ENCODE peak calls at places on chromosome 11, in eight cellular contexts. Y is GM10248; Q is NCI-H2029 treated with DMSO at 0.1 percent for 48 hours; K is AG04450; B is HFFc6; O is activated CD4-positive, alpha-beta T cell treated with anti-CD3 and anti-CD28 coated beads, Interleukin-2, amount 10 ng/mL, durations not matched to agents 7 days and 5 days; T is stimulated activated CD4-positive, alpha-beta T cell treated with anti-CD3 and anti-CD28 coated beads, Interleukin-1b, Interleukin-23, amount 100 ng/mL, for 48 hours; E is foreskin keratinocyte. F is an unnamed sample.

GRCh38 chr11:118216621-118217526 is 7.9 kb downstream of the JAML start:
- DNase-seq in Q (no peak), O (peak), T (peak), E (no peak), B (no peak), K (no peak), Y (peak), F (no peak)

GRCh38 chr11:7348432-7349298 is 97.0 kb downstream of the SYT9 start:
- DNase-seq in Q (peak), K (no peak), B (no peak), Y (no peak), T (no peak), E (no peak), O (no peak), F (no peak)

GRCh38 chr11:67269401-67270255 is 3.4 kb downstream of the GRK2 start:
- DNase-seq in E (no peak), B (no peak), Y (no peak), T (no peak), Q (no peak), O (no peak), K (no peak), F (no peak)

GRCh38 chr11:61959678-61960077 is 7.8 kb downstream of the FTH1 start:
- DNase-seq in E (no peak), Q (no peak), T (no peak), O (no peak), B (no peak), K (no peak), Y (peak), F (no peak)

GRCh38 chr11:130804306-130805077 is 111.8 kb downstream of the SNX19 start:
- DNase-seq in Q (no peak), Y (no peak), T (no peak), K (no peak), B (no peak), O (no peak), E (no peak), F (no peak)

GRCh38 chr11:119295178-119295577 is 21.8 kb downstream of the MCAM start:
- DNase-seq in O (no peak), B (no peak), E (no peak), K (no peak), Y (no peak), T (no peak), Q (no peak), F (no peak)

GRCh38 chr11:61820174-61820573 is 3.4 kb upstream of the FADS1 start:
- DNase-seq in B (peak), O (no peak), T (no peak), K (no peak), E (peak), Y (no peak), Q (no peak), F (peak)

GRCh38 chr11:119306373-119306890 is 10.5 kb downstream of the MCAM start:
- DNase-seq in T (peak), Y (no peak), O (peak), Q (no peak), K (no peak), E (no peak), B (no peak), F (peak)

GRCh38 chr11:76807206-76807875 is 24.2 kb downstream of the TSKU start:
- DNase-seq in Q (peak), E (no peak), K (no peak), Y (peak), O (peak), B (peak), T (peak), F (peak)

GRCh38 chr11:61473370-61474025 is 35.1 kb upstream of the LRRC10B start:
- DNase-seq in K (no peak), O (no peak), E (peak), T (no peak), Q (no peak), Y (no peak), B (peak), F (peak)

GRCh38 chr11:5992150-5992549 is 5.4 kb upstream of the OR52L1 start:
- DNase-seq in O (no peak), K (no peak), Y (no peak), T (no peak), B (no peak), E (no peak), Q (no peak), F (no peak)

GRCh38 chr11:15489281-15489680 is 374.6 kb downstream of the INSC start:
- DNase-seq in Y (no peak), Q (no peak), T (no peak), B (no peak), E (no peak), K (no peak), O (no peak), F (no peak)

GRCh38 chr11:117546431-117547160 is 218.9 kb downstream of the CEP164 start:
- DNase-seq in Y (no peak), K (no peak), O (no peak), B (no peak), Q (no peak), T (no peak), E (no peak), F (no peak)

GRCh38 chr11:19931141-19931767 is 218.6 kb downstream of the NAV2 start:
- DNase-seq in E (no peak), B (peak), Q (no peak), O (no peak), T (no peak), Y (no peak), K (no peak), F (no peak)

GRCh38 chr11:18632841-18633240 is 1.3 kb downstream of the SPTY2D1 start:
- DNase-seq in O (no peak), Q (no peak), T (no peak), Y (no peak), E (no peak), B (no peak), K (no peak), F (peak)

GRCh38 chr11:103773059-103773458 is 263.4 kb upstream of the DDI1 start:
- DNase-seq in T (no peak), O (no peak), Q (no peak), B (peak), Y (no peak), E (no peak), K (peak), F (peak)

GRCh38 chr11:131470526-131470925 is 100.1 kb downstream of the NTM start:
- DNase-seq in Y (no peak), T (no peak), E (no peak), K (no peak), B (no peak), O (no peak), Q (no peak), F (no peak)

GRCh38 chr11:62025429-62026105 is 58.1 kb upstream of the FTH1 start:
- DNase-seq in B (peak), K (peak), T (peak), O (peak), E (peak), Y (peak), Q (no peak), F (peak)

GRCh38 chr11:33319965-33320813 is 63.0 kb downstream of the HIPK3 start:
- DNase-seq in Q (no peak), E (no peak), T (no peak), Y (peak), K (no peak), O (no peak), B (no peak), F (no peak)

GRCh38 chr11:69018924-69019323 is 5.9 kb upstream of the MRGPRF start:
- DNase-seq in K (no peak), E (no peak), Q (no peak), Y (no peak), O (no peak), B (peak), T (no peak), F (peak)

GRCh38 chr11:120272303-120272702 is 32.4 kb downstream of the POU2F3 start:
- DNase-seq in E (peak), Q (no peak), Y (no peak), O (no peak), T (no peak), K (no peak), B (peak), F (peak)

GRCh38 chr11:69301491-69302401 is 7.8 kb downstream of the MYEOV start:
- DNase-seq in B (peak), Y (no peak), Q (no peak), T (peak), O (no peak), K (peak), E (peak), F (peak)

GRCh38 chr11:64207247-64208085 is 945 bp downstream of the FERMT3 start:
- DNase-seq in Y (peak), O (peak), E (no peak), B (peak), K (no peak), Q (no peak), T (peak), F (peak)

GRCh38 chr11:131767421-131767820 is 397.0 kb downstream of the NTM start:
- DNase-seq in T (no peak), K (no peak), Y (no peak), E (no peak), O (no peak), Q (no peak), B (peak), F (peak)

GRCh38 chr11:6548641-6549040 is 51.6 kb downstream of the DNHD1 start:
- DNase-seq in E (no peak), O (no peak), K (no peak), Q (no peak), Y (no peak), T (no peak), B (no peak), F (no peak)

GRCh38 chr11:117796456-117797428 is at the start of gene DSCAML1:
- DNase-seq in B (no peak), K (no peak), T (no peak), O (peak), E (no peak), Y (peak), Q (no peak), F (no peak)

GRCh38 chr11:67056640-67057409 is at the start of gene RHOD:
- DNase-seq in E (no peak), B (no peak), K (no peak), Q (no peak), Y (peak), O (peak), T (no peak), F (no peak)

GRCh38 chr11:14789879-14790484 is 102.0 kb downstream of the CYP2R1 start:
- DNase-seq in O (no peak), E (no peak), K (no peak), T (no peak), B (peak), Y (no peak), Q (no peak), F (peak)

GRCh38 chr11:134584001-134584561 is 172.0 kb upstream of the B3GAT1 start:
- DNase-seq in E (no peak), O (peak), Y (no peak), T (no peak), K (no peak), B (no peak), Q (no peak), F (no peak)

GRCh38 chr11:46026616-46027293 is 94.5 kb downstream of the PHF21A start:
- DNase-seq in E (peak), O (no peak), B (peak), K (no peak), Y (no peak), Q (no peak), T (no peak), F (peak)

GRCh38 chr11:71140206-71140919 is 112.0 kb downstream of the SHANK2 start:
- DNase-seq in Y (no peak), K (no peak), E (no peak), O (no peak), B (no peak), Q (peak), T (no peak), F (no peak)

GRCh38 chr11:73314121-73314948 is 6.3 kb downstream of the ARHGEF17 start:
- DNase-seq in E (no peak), O (no peak), B (peak), Q (no peak), K (no peak), T (no peak), Y (peak), F (peak)